ENCODE peak calls at places on chromosomes 16 and 17, in nine cellular contexts. O is NAMALWA; L is skeletal muscle cell; E is KBM-7; G is mesenchymal stem cell; V is left ventricle myocardium inferior; A is activated CD4-positive, alpha-beta T cell treated with anti-CD3 and anti-CD28 coated beads, Interleukin-2, amount 50 U/mL, for 48 hours; Q is substantia nigra; F is ELR. C is an unnamed sample.

GRCh38 chr16:21156767-21157467 is 1.6 kb upstream of the LDAF1 start:
- DNase-seq in O (peak), L (peak), E (peak), G (peak), V (no peak), A (peak), Q (no peak), F (peak), C (no peak)

GRCh38 chr16:844638-845348 is 44.3 kb upstream of the GNG13 start:
- DNase-seq in O (no peak), L (no peak), E (no peak), G (no peak), V (no peak), A (no peak), Q (no peak), F (no peak), C (no peak)

GRCh38 chr17:40478486-40478885 is 22.9 kb downstream of the TNS4 start:
- DNase-seq in O (no peak), L (no peak), E (no peak), G (no peak), V (no peak), A (no peak), Q (no peak), F (no peak), C (no peak)

GRCh38 chr16:60729052-60729451 is 1307.2 kb downstream of the CDH8 start:
- DNase-seq in O (no peak), L (no peak), E (no peak), G (no peak), V (no peak), A (no peak), Q (no peak), F (no peak), C (no peak)

GRCh38 chr17:29763273-29763672 is 140.6 kb upstream of the CORO6 start:
- DNase-seq in O (no peak), L (no peak), E (no peak), G (no peak), V (no peak), A (no peak), Q (no peak), F (no peak), C (no peak)

GRCh38 chr17:21275047-21275578 is 9.4 kb upstream of the MAP2K3 start:
- DNase-seq in O (no peak), L (no peak), E (peak), G (no peak), V (no peak), A (no peak), Q (no peak), F (peak), C (no peak)

GRCh38 chr17:65498831-65499230 is 62.6 kb downstream of the AXIN2 start:
- DNase-seq in O (no peak), L (no peak), E (no peak), G (no peak), V (no peak), A (no peak), Q (no peak), F (no peak), C (no peak)

GRCh38 chr16:73060216-73060615 is 12.3 kb upstream of the ZFHX3 start:
- DNase-seq in O (no peak), L (no peak), E (no peak), G (no peak), V (no peak), A (no peak), Q (no peak), F (no peak), C (no peak)

GRCh38 chr16:30786115-30786935 is 680 bp downstream of the ZNF629 start:
- DNase-seq in O (no peak), L (no peak), E (no peak), G (peak), V (no peak), A (peak), Q (no peak), F (peak), C (no peak)

GRCh38 chr17:7842380-7842949 is 8.4 kb downstream of the KDM6B start:
- DNase-seq in O (peak), L (peak), E (no peak), G (peak), V (peak), A (peak), Q (peak), F (peak), C (peak)

GRCh38 chr17:70242781-70243437 is 73.6 kb downstream of the KCNJ2 start:
- DNase-seq in O (no peak), L (no peak), E (no peak), G (peak), V (no peak), A (no peak), Q (no peak), F (no peak), C (no peak)

GRCh38 chr16:61871837-61872777 is 164.1 kb downstream of the CDH8 start:
- DNase-seq in O (no peak), L (no peak), E (no peak), G (no peak), V (no peak), A (no peak), Q (no peak), F (no peak), C (no peak)

GRCh38 chr17:63035271-63035670 is 69.2 kb downstream of the TANC2 start:
- DNase-seq in O (no peak), L (peak), E (no peak), G (no peak), V (no peak), A (no peak), Q (no peak), F (peak), C (no peak)

GRCh38 chr16:66167564-66168291 is 198.8 kb upstream of the CDH5 start:
- DNase-seq in O (no peak), L (no peak), E (no peak), G (peak), V (no peak), A (no peak), Q (no peak), F (no peak), C (no peak)

GRCh38 chr16:19240494-19240893 is 45.0 kb upstream of the CLEC19A start:
- DNase-seq in O (no peak), L (no peak), E (no peak), G (no peak), V (no peak), A (no peak), Q (no peak), F (no peak), C (no peak)

GRCh38 chr17:81517339-81518112 is 4.9 kb upstream of the ACTG1 start:
- DNase-seq in O (peak), L (no peak), E (peak), G (peak), V (no peak), A (no peak), Q (no peak), F (no peak), C (no peak)

GRCh38 chr17:78890111-78890897 is 12.7 kb downstream of the CEP295NL start:
- DNase-seq in O (peak), L (no peak), E (no peak), G (no peak), V (peak), A (peak), Q (no peak), F (no peak), C (no peak)

GRCh38 chr17:51032850-51033249 is 87.8 kb downstream of the SPAG9 start:
- DNase-seq in O (no peak), L (no peak), E (no peak), G (no peak), V (no peak), A (no peak), Q (no peak), F (peak), C (no peak)

GRCh38 chr16:64742560-64742959 is 379.3 kb downstream of the CDH11 start:
- DNase-seq in O (no peak), L (no peak), E (no peak), G (no peak), V (no peak), A (no peak), Q (no peak), F (no peak), C (no peak)

GRCh38 chr16:49441366-49441780 is 67.8 kb downstream of the C16orf78 start:
- DNase-seq in O (peak), L (no peak), E (peak), G (no peak), V (peak), A (peak), Q (no peak), F (no peak), C (no peak)

GRCh38 chr17:28811594-28812135 is 30.9 kb downstream of the FAM222B start:
- DNase-seq in O (no peak), L (no peak), E (peak), G (peak), V (no peak), A (no peak), Q (no peak), F (peak), C (no peak)